ENCODE peak calls at places on chromosome 18, in six cellular contexts. One of them, this sample, is unnamed.
A peak's percentile ranks its signal among the peaks of the same experiment; 100 is the strongest.

GRCh38 chr18:2540575-2540974 is 30.7 kb downstream of the METTL4 start:
- DNase-seq in endothelial cell of umbilical vein: no peak
- DNase-seq in HepG2: no peak
- DNase-seq in K562: no peak
- DNase-seq in NB4: no peak
- DNase-seq in GM12878: no peak
- DNase-seq in this sample: no peak

GRCh38 chr18:36762074-36762473 is 66.7 kb downstream of the TPGS2 start:
- DNase-seq in endothelial cell of umbilical vein: no peak
- DNase-seq in HepG2: no peak
- DNase-seq in K562: no peak
- DNase-seq in NB4: no peak
- DNase-seq in GM12878: no peak
- DNase-seq in this sample: no peak

GRCh38 chr18:48781041-48781989 is 169.4 kb downstream of the SMAD7 start:
- DNase-seq in endothelial cell of umbilical vein: peak; percentile 96
- DNase-seq in HepG2: peak; percentile 92
- DNase-seq in K562: peak; percentile 96
- DNase-seq in NB4: no peak
- DNase-seq in GM12878: no peak
- DNase-seq in this sample: no peak

GRCh38 chr18:46418657-46419260 is 238.3 kb downstream of the LOXHD1 start:
- DNase-seq in endothelial cell of umbilical vein: no peak
- DNase-seq in HepG2: no peak
- DNase-seq in K562: no peak
- DNase-seq in NB4: no peak
- DNase-seq in GM12878: no peak
- DNase-seq in this sample: no peak

GRCh38 chr18:43714346-43715010 is 437.2 kb upstream of the SYT4 start:
- DNase-seq in endothelial cell of umbilical vein: no peak
- DNase-seq in HepG2: no peak
- DNase-seq in K562: no peak
- DNase-seq in NB4: no peak
- DNase-seq in GM12878: no peak
- DNase-seq in this sample: no peak

GRCh38 chr18:10482985-10483949 is 28.8 kb downstream of the APCDD1 start:
- DNase-seq in endothelial cell of umbilical vein: no peak
- DNase-seq in HepG2: no peak
- DNase-seq in K562: no peak
- DNase-seq in NB4: peak; percentile 79
- DNase-seq in GM12878: peak; percentile 73
- DNase-seq in this sample: no peak

GRCh38 chr18:9474103-9474982 is 970 bp upstream of the RALBP1 start:
- DNase-seq in endothelial cell of umbilical vein: no peak
- DNase-seq in HepG2: peak; percentile 66
- DNase-seq in K562: no peak
- DNase-seq in NB4: no peak
- DNase-seq in GM12878: no peak
- DNase-seq in this sample: peak; percentile 52

GRCh38 chr18:42064109-42064508 is 109.1 kb downstream of the PIK3C3 start:
- DNase-seq in endothelial cell of umbilical vein: no peak
- DNase-seq in HepG2: no peak
- DNase-seq in K562: no peak
- DNase-seq in NB4: no peak
- DNase-seq in GM12878: no peak
- DNase-seq in this sample: no peak

GRCh38 chr18:67281746-67282145 is 234.8 kb downstream of the DSEL start:
- DNase-seq in endothelial cell of umbilical vein: no peak
- DNase-seq in HepG2: no peak
- DNase-seq in K562: no peak
- DNase-seq in NB4: no peak
- DNase-seq in GM12878: no peak
- DNase-seq in this sample: no peak

GRCh38 chr18:48337053-48337452 is 72.1 kb downstream of the ZBTB7C start:
- DNase-seq in endothelial cell of umbilical vein: no peak
- DNase-seq in HepG2: no peak
- DNase-seq in K562: no peak
- DNase-seq in NB4: no peak
- DNase-seq in GM12878: no peak
- DNase-seq in this sample: no peak

GRCh38 chr18:45521777-45522176 is 93.5 kb upstream of the SLC14A2 start:
- DNase-seq in endothelial cell of umbilical vein: no peak
- DNase-seq in HepG2: no peak
- DNase-seq in K562: no peak
- DNase-seq in NB4: no peak
- DNase-seq in GM12878: no peak
- DNase-seq in this sample: no peak

GRCh38 chr18:28736951-28737350 is 560.0 kb upstream of the CDH2 start:
- DNase-seq in endothelial cell of umbilical vein: no peak
- DNase-seq in HepG2: no peak
- DNase-seq in K562: no peak
- DNase-seq in NB4: no peak
- DNase-seq in GM12878: no peak
- DNase-seq in this sample: no peak

GRCh38 chr18:49697757-49698595 is 115.4 kb downstream of the ACAA2 start:
- DNase-seq in endothelial cell of umbilical vein: no peak
- DNase-seq in HepG2: no peak
- DNase-seq in K562: no peak
- DNase-seq in NB4: no peak
- DNase-seq in GM12878: no peak
- DNase-seq in this sample: no peak

GRCh38 chr18:44679912-44680270 is 797 bp upstream of the SETBP1 start:
- DNase-seq in endothelial cell of umbilical vein: peak; percentile 29
- DNase-seq in HepG2: no peak
- DNase-seq in K562: peak; percentile 6
- DNase-seq in NB4: no peak
- DNase-seq in GM12878: no peak
- DNase-seq in this sample: peak; percentile 16

GRCh38 chr18:52716926-52717325 is 376.9 kb downstream of the DCC start:
- DNase-seq in endothelial cell of umbilical vein: no peak
- DNase-seq in HepG2: peak; percentile 27
- DNase-seq in K562: peak; percentile 0
- DNase-seq in NB4: peak; percentile 50
- DNase-seq in GM12878: no peak
- DNase-seq in this sample: peak; percentile 5

GRCh38 chr18:60082790-60083189 is 183.0 kb downstream of the PMAIP1 start:
- DNase-seq in endothelial cell of umbilical vein: no peak
- DNase-seq in HepG2: no peak
- DNase-seq in K562: no peak
- DNase-seq in NB4: no peak
- DNase-seq in GM12878: no peak
- DNase-seq in this sample: no peak

GRCh38 chr18:47815486-47816270 is 114.8 kb downstream of the SMAD2 start:
- DNase-seq in endothelial cell of umbilical vein: peak; percentile 39
- DNase-seq in HepG2: no peak
- DNase-seq in K562: peak; percentile 12
- DNase-seq in NB4: no peak
- DNase-seq in GM12878: no peak
- DNase-seq in this sample: no peak

GRCh38 chr18:66645983-66646382 is 42.1 kb upstream of the CDH19 start:
- DNase-seq in endothelial cell of umbilical vein: no peak
- DNase-seq in HepG2: no peak
- DNase-seq in K562: no peak
- DNase-seq in NB4: no peak
- DNase-seq in GM12878: no peak
- DNase-seq in this sample: no peak

GRCh38 chr18:13280066-13280795 is 61.7 kb downstream of the LDLRAD4 start:
- DNase-seq in endothelial cell of umbilical vein: no peak
- DNase-seq in HepG2: no peak
- DNase-seq in K562: no peak
- DNase-seq in NB4: no peak
- DNase-seq in GM12878: no peak
- DNase-seq in this sample: no peak

GRCh38 chr18:33839452-33840225 is 261.6 kb downstream of the ASXL3 start:
- DNase-seq in endothelial cell of umbilical vein: peak; percentile 59
- DNase-seq in HepG2: peak; percentile 55
- DNase-seq in K562: peak; percentile 48
- DNase-seq in NB4: peak; percentile 57
- DNase-seq in GM12878: no peak
- DNase-seq in this sample: peak; percentile 1

GRCh38 chr18:13220326-13220991 is 1.9 kb downstream of the LDLRAD4 start:
- DNase-seq in endothelial cell of umbilical vein: no peak
- DNase-seq in HepG2: no peak
- DNase-seq in K562: no peak
- DNase-seq in NB4: no peak
- DNase-seq in GM12878: no peak
- DNase-seq in this sample: no peak

GRCh38 chr18:11322006-11322405 is 172.6 kb upstream of the PIEZO2 start:
- DNase-seq in endothelial cell of umbilical vein: no peak
- DNase-seq in HepG2: no peak
- DNase-seq in K562: no peak
- DNase-seq in NB4: no peak
- DNase-seq in GM12878: no peak
- DNase-seq in this sample: no peak

GRCh38 chr18:41965856-41966255 is 10.8 kb downstream of the PIK3C3 start:
- DNase-seq in endothelial cell of umbilical vein: no peak
- DNase-seq in HepG2: no peak
- DNase-seq in K562: no peak
- DNase-seq in NB4: no peak
- DNase-seq in GM12878: no peak
- DNase-seq in this sample: no peak

GRCh38 chr18:72543362-72544055 is 633 bp downstream of the CBLN2 start:
- DNase-seq in endothelial cell of umbilical vein: peak; percentile 10
- DNase-seq in HepG2: no peak
- DNase-seq in K562: no peak
- DNase-seq in NB4: no peak
- DNase-seq in GM12878: no peak
- DNase-seq in this sample: no peak

GRCh38 chr18:44341759-44342158 is 338.9 kb upstream of the SETBP1 start:
- DNase-seq in endothelial cell of umbilical vein: no peak
- DNase-seq in HepG2: no peak
- DNase-seq in K562: no peak
- DNase-seq in NB4: no peak
- DNase-seq in GM12878: no peak
- DNase-seq in this sample: no peak

GRCh38 chr18:59861963-59862819 is 37.6 kb upstream of the PMAIP1 start:
- DNase-seq in endothelial cell of umbilical vein: no peak
- DNase-seq in HepG2: no peak
- DNase-seq in K562: no peak
- DNase-seq in NB4: no peak
- DNase-seq in GM12878: peak; percentile 61
- DNase-seq in this sample: no peak

GRCh38 chr18:13237073-13237472 is 18.5 kb downstream of the LDLRAD4 start:
- DNase-seq in endothelial cell of umbilical vein: no peak
- DNase-seq in HepG2: no peak
- DNase-seq in K562: no peak
- DNase-seq in NB4: no peak
- DNase-seq in GM12878: no peak
- DNase-seq in this sample: no peak

GRCh38 chr18:55863876-55864275 is 275.9 kb upstream of the TCF4 start:
- DNase-seq in endothelial cell of umbilical vein: peak; percentile 35
- DNase-seq in HepG2: no peak
- DNase-seq in K562: no peak
- DNase-seq in NB4: no peak
- DNase-seq in GM12878: no peak
- DNase-seq in this sample: no peak

DNA sequence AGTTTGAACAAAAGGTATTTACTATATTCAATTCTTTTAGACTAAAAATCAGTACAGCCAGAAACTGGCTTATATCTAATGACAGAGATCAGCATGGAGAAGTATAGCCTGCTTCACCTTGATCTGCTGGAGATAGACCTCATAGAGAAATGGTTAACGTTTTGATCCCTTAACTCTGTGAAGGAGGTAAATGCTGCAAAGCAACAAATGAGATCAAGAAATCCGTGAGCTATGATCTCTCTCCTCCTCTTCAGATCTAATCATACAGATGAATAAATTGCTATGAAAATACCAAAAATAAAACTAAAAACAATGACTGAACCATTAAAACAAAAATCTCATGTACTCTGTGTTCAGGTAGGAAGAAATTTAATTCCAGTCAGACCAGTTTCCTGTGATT is 42.8 kb downstream of the KLHL14 start:
- DNase-seq in endothelial cell of umbilical vein: no peak
- DNase-seq in HepG2: no peak
- DNase-seq in K562: no peak
- DNase-seq in NB4: no peak
- DNase-seq in GM12878: no peak
- DNase-seq in this sample: no peak
- TF ChIP-seq MYC in endothelial cell of umbilical vein: no peak
- TF ChIP-seq MYC in HepG2: no peak
- TF ChIP-seq MYC in K562: no peak
- TF ChIP-seq MYC in NB4: no peak
- TF ChIP-seq MYC in GM12878: no peak
- TF ChIP-seq MYC in this sample: no peak

DNA sequence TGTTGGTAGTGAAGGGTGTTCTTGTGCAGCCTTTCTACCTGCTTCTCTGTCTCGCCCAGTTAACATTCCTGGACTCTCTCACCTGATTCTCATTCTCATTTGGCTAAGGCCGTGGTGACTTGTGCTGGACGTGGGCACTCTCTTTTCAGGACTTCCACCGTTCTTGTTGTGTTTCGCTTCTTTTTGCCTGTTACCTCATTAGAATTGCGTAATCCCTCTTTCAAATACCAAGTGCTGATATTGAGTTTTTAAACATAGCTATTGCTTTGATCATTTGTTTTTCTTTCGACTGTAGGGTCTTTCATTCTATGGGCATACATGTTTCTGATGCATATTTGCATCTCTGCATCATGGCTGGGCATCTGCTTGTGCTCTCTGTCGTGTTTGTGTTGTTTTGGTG is 287.0 kb downstream of the ALPK2 start:
- DNase-seq in endothelial cell of umbilical vein: no peak
- DNase-seq in HepG2: no peak
- DNase-seq in K562: no peak
- DNase-seq in NB4: no peak
- DNase-seq in GM12878: no peak
- DNase-seq in this sample: no peak
- TF ChIP-seq MYC in endothelial cell of umbilical vein: no peak
- TF ChIP-seq MYC in HepG2: no peak
- TF ChIP-seq MYC in K562: no peak
- TF ChIP-seq MYC in NB4: no peak
- TF ChIP-seq MYC in GM12878: no peak
- TF ChIP-seq MYC in this sample: no peak

GRCh38 chr18:78074400-78075020 is 824.9 kb downstream of the GALR1 start:
- DNase-seq in endothelial cell of umbilical vein: no peak
- DNase-seq in HepG2: no peak
- DNase-seq in K562: no peak
- DNase-seq in NB4: no peak
- DNase-seq in GM12878: no peak
- DNase-seq in this sample: no peak

GRCh38 chr18:78073275-78073674 is 823.6 kb downstream of the GALR1 start:
- DNase-seq in endothelial cell of umbilical vein: no peak
- DNase-seq in HepG2: no peak
- DNase-seq in K562: peak; percentile 7
- DNase-seq in NB4: peak; percentile 13
- DNase-seq in GM12878: no peak
- DNase-seq in this sample: no peak

GRCh38 chr18:78071146-78071710 is 821.6 kb downstream of the GALR1 start:
- DNase-seq in endothelial cell of umbilical vein: no peak
- DNase-seq in HepG2: no peak
- DNase-seq in K562: no peak
- DNase-seq in NB4: no peak
- DNase-seq in GM12878: no peak
- DNase-seq in this sample: no peak

GRCh38 chr18:78069784-78070664 is 820.4 kb downstream of the GALR1 start:
- DNase-seq in endothelial cell of umbilical vein: no peak
- DNase-seq in HepG2: no peak
- DNase-seq in K562: no peak
- DNase-seq in NB4: no peak
- DNase-seq in GM12878: no peak
- DNase-seq in this sample: no peak
- TF ChIP-seq MYC in endothelial cell of umbilical vein: no peak
- TF ChIP-seq MYC in HepG2: no peak
- TF ChIP-seq MYC in K562: no peak
- TF ChIP-seq MYC in NB4: no peak
- TF ChIP-seq MYC in GM12878: no peak
- TF ChIP-seq MYC in this sample: no peak

GRCh38 chr18:65235966-65236634 is 514.7 kb upstream of the CDH7 start:
- DNase-seq in endothelial cell of umbilical vein: no peak
- DNase-seq in HepG2: no peak
- DNase-seq in K562: no peak
- DNase-seq in NB4: no peak
- DNase-seq in GM12878: no peak
- DNase-seq in this sample: no peak
- TF ChIP-seq MYC in endothelial cell of umbilical vein: no peak
- TF ChIP-seq MYC in HepG2: no peak
- TF ChIP-seq MYC in K562: no peak
- TF ChIP-seq MYC in NB4: no peak
- TF ChIP-seq MYC in GM12878: no peak
- TF ChIP-seq MYC in this sample: no peak

This sample was measured in A549.